ENCODE peak calls at places on chromosomes 5 and 9, in ten cellular contexts. One of them, this sample, is unnamed.

GRCh38 chr5:69129413-69129812 is 35.6 kb downstream of the SLC30A5 start:
- DNase-seq in neuronal stem cell: no peak
- DNase-seq in endothelial cell: no peak
- DNase-seq in stimulated activated CD4-positive, alpha-beta T cell treated with anti-CD3 and anti-CD28 coated beads, Interleukin-15, amount 100 ng/mL, for 24 hours: no peak
- DNase-seq in activated CD4-positive, alpha-beta memory T cell treated with anti-CD3 and anti-CD28 coated beads, Interleukin-2, amount 10 ng/mL, durations not matched to agents 7 days and 5 days: no peak
- DNase-seq in HFFc6: peak
- DNase-seq in GM12864: no peak
- DNase-seq in left ventricle myocardium inferior: no peak
- DNase-seq in choroid plexus epithelial cell: peak
- DNase-seq in epithelial cell of esophagus: peak
- DNase-seq in this sample: no peak

GRCh38 chr5:170757182-170757601 is 26.3 kb upstream of the GABRP start:
- DNase-seq in neuronal stem cell: no peak
- DNase-seq in endothelial cell: no peak
- DNase-seq in stimulated activated CD4-positive, alpha-beta T cell treated with anti-CD3 and anti-CD28 coated beads, Interleukin-15, amount 100 ng/mL, for 24 hours: no peak
- DNase-seq in activated CD4-positive, alpha-beta memory T cell treated with anti-CD3 and anti-CD28 coated beads, Interleukin-2, amount 10 ng/mL, durations not matched to agents 7 days and 5 days: no peak
- DNase-seq in HFFc6: peak
- DNase-seq in GM12864: no peak
- DNase-seq in left ventricle myocardium inferior: no peak
- DNase-seq in choroid plexus epithelial cell: peak
- DNase-seq in epithelial cell of esophagus: peak
- DNase-seq in this sample: no peak

GRCh38 chr5:147617191-147617606 is 107.3 kb upstream of the DPYSL3 start:
- DNase-seq in neuronal stem cell: no peak
- DNase-seq in endothelial cell: no peak
- DNase-seq in stimulated activated CD4-positive, alpha-beta T cell treated with anti-CD3 and anti-CD28 coated beads, Interleukin-15, amount 100 ng/mL, for 24 hours: no peak
- DNase-seq in activated CD4-positive, alpha-beta memory T cell treated with anti-CD3 and anti-CD28 coated beads, Interleukin-2, amount 10 ng/mL, durations not matched to agents 7 days and 5 days: no peak
- DNase-seq in HFFc6: no peak
- DNase-seq in GM12864: no peak
- DNase-seq in left ventricle myocardium inferior: no peak
- DNase-seq in choroid plexus epithelial cell: peak
- DNase-seq in epithelial cell of esophagus: no peak
- DNase-seq in this sample: no peak

GRCh38 chr9:133456409-133456808 is 3.4 kb upstream of the CACFD1 start:
- DNase-seq in neuronal stem cell: no peak
- DNase-seq in endothelial cell: no peak
- DNase-seq in stimulated activated CD4-positive, alpha-beta T cell treated with anti-CD3 and anti-CD28 coated beads, Interleukin-15, amount 100 ng/mL, for 24 hours: no peak
- DNase-seq in activated CD4-positive, alpha-beta memory T cell treated with anti-CD3 and anti-CD28 coated beads, Interleukin-2, amount 10 ng/mL, durations not matched to agents 7 days and 5 days: no peak
- DNase-seq in HFFc6: no peak
- DNase-seq in GM12864: no peak
- DNase-seq in left ventricle myocardium inferior: no peak
- DNase-seq in choroid plexus epithelial cell: no peak
- DNase-seq in epithelial cell of esophagus: no peak
- DNase-seq in this sample: no peak

GRCh38 chr5:173714551-173715428 is 98.3 kb upstream of the BOD1 start:
- DNase-seq in neuronal stem cell: no peak
- DNase-seq in endothelial cell: no peak
- DNase-seq in stimulated activated CD4-positive, alpha-beta T cell treated with anti-CD3 and anti-CD28 coated beads, Interleukin-15, amount 100 ng/mL, for 24 hours: no peak
- DNase-seq in activated CD4-positive, alpha-beta memory T cell treated with anti-CD3 and anti-CD28 coated beads, Interleukin-2, amount 10 ng/mL, durations not matched to agents 7 days and 5 days: no peak
- DNase-seq in HFFc6: peak
- DNase-seq in GM12864: no peak
- DNase-seq in left ventricle myocardium inferior: no peak
- DNase-seq in choroid plexus epithelial cell: peak
- DNase-seq in epithelial cell of esophagus: peak
- DNase-seq in this sample: no peak

GRCh38 chr9:121637441-121638222 is 13.8 kb upstream of the DAB2IP start:
- DNase-seq in neuronal stem cell: no peak
- DNase-seq in endothelial cell: no peak
- DNase-seq in stimulated activated CD4-positive, alpha-beta T cell treated with anti-CD3 and anti-CD28 coated beads, Interleukin-15, amount 100 ng/mL, for 24 hours: no peak
- DNase-seq in activated CD4-positive, alpha-beta memory T cell treated with anti-CD3 and anti-CD28 coated beads, Interleukin-2, amount 10 ng/mL, durations not matched to agents 7 days and 5 days: no peak
- DNase-seq in HFFc6: no peak
- DNase-seq in GM12864: no peak
- DNase-seq in left ventricle myocardium inferior: no peak
- DNase-seq in choroid plexus epithelial cell: no peak
- DNase-seq in epithelial cell of esophagus: peak
- DNase-seq in this sample: peak

GRCh38 chr5:36744678-36745659 is 131.6 kb upstream of the NIPBL start:
- DNase-seq in neuronal stem cell: peak
- DNase-seq in endothelial cell: peak
- DNase-seq in stimulated activated CD4-positive, alpha-beta T cell treated with anti-CD3 and anti-CD28 coated beads, Interleukin-15, amount 100 ng/mL, for 24 hours: peak
- DNase-seq in activated CD4-positive, alpha-beta memory T cell treated with anti-CD3 and anti-CD28 coated beads, Interleukin-2, amount 10 ng/mL, durations not matched to agents 7 days and 5 days: peak
- DNase-seq in HFFc6: peak
- DNase-seq in GM12864: no peak
- DNase-seq in left ventricle myocardium inferior: peak
- DNase-seq in choroid plexus epithelial cell: peak
- DNase-seq in epithelial cell of esophagus: peak
- DNase-seq in this sample: peak

GRCh38 chr9:69816775-69817174 is 3.8 kb upstream of the CFAP95 start:
- DNase-seq in neuronal stem cell: no peak
- DNase-seq in endothelial cell: no peak
- DNase-seq in stimulated activated CD4-positive, alpha-beta T cell treated with anti-CD3 and anti-CD28 coated beads, Interleukin-15, amount 100 ng/mL, for 24 hours: no peak
- DNase-seq in activated CD4-positive, alpha-beta memory T cell treated with anti-CD3 and anti-CD28 coated beads, Interleukin-2, amount 10 ng/mL, durations not matched to agents 7 days and 5 days: no peak
- DNase-seq in HFFc6: no peak
- DNase-seq in GM12864: no peak
- DNase-seq in left ventricle myocardium inferior: no peak
- DNase-seq in choroid plexus epithelial cell: no peak
- DNase-seq in epithelial cell of esophagus: no peak
- DNase-seq in this sample: no peak

GRCh38 chr5:135651156-135651555 is 72.4 kb upstream of the CXCL14 start:
- DNase-seq in neuronal stem cell: no peak
- DNase-seq in endothelial cell: no peak
- DNase-seq in stimulated activated CD4-positive, alpha-beta T cell treated with anti-CD3 and anti-CD28 coated beads, Interleukin-15, amount 100 ng/mL, for 24 hours: no peak
- DNase-seq in activated CD4-positive, alpha-beta memory T cell treated with anti-CD3 and anti-CD28 coated beads, Interleukin-2, amount 10 ng/mL, durations not matched to agents 7 days and 5 days: no peak
- DNase-seq in HFFc6: peak
- DNase-seq in GM12864: no peak
- DNase-seq in left ventricle myocardium inferior: no peak
- DNase-seq in choroid plexus epithelial cell: no peak
- DNase-seq in epithelial cell of esophagus: peak
- DNase-seq in this sample: no peak

GRCh38 chr9:14692536-14692917 is 705 bp downstream of the ZDHHC21 start:
- DNase-seq in neuronal stem cell: no peak
- DNase-seq in endothelial cell: no peak
- DNase-seq in stimulated activated CD4-positive, alpha-beta T cell treated with anti-CD3 and anti-CD28 coated beads, Interleukin-15, amount 100 ng/mL, for 24 hours: no peak
- DNase-seq in activated CD4-positive, alpha-beta memory T cell treated with anti-CD3 and anti-CD28 coated beads, Interleukin-2, amount 10 ng/mL, durations not matched to agents 7 days and 5 days: no peak
- DNase-seq in HFFc6: no peak
- DNase-seq in GM12864: no peak
- DNase-seq in left ventricle myocardium inferior: no peak
- DNase-seq in choroid plexus epithelial cell: peak
- DNase-seq in epithelial cell of esophagus: no peak
- DNase-seq in this sample: peak

GRCh38 chr9:91170951-91171350 is 190.8 kb downstream of the AUH start:
- DNase-seq in neuronal stem cell: no peak
- DNase-seq in endothelial cell: no peak
- DNase-seq in stimulated activated CD4-positive, alpha-beta T cell treated with anti-CD3 and anti-CD28 coated beads, Interleukin-15, amount 100 ng/mL, for 24 hours: no peak
- DNase-seq in activated CD4-positive, alpha-beta memory T cell treated with anti-CD3 and anti-CD28 coated beads, Interleukin-2, amount 10 ng/mL, durations not matched to agents 7 days and 5 days: no peak
- DNase-seq in HFFc6: no peak
- DNase-seq in GM12864: no peak
- DNase-seq in left ventricle myocardium inferior: no peak
- DNase-seq in choroid plexus epithelial cell: no peak
- DNase-seq in epithelial cell of esophagus: no peak
- DNase-seq in this sample: no peak

GRCh38 chr9:20394928-20395327 is 227.4 kb downstream of the MLLT3 start:
- DNase-seq in neuronal stem cell: no peak
- DNase-seq in endothelial cell: no peak
- DNase-seq in stimulated activated CD4-positive, alpha-beta T cell treated with anti-CD3 and anti-CD28 coated beads, Interleukin-15, amount 100 ng/mL, for 24 hours: no peak
- DNase-seq in activated CD4-positive, alpha-beta memory T cell treated with anti-CD3 and anti-CD28 coated beads, Interleukin-2, amount 10 ng/mL, durations not matched to agents 7 days and 5 days: no peak
- DNase-seq in HFFc6: no peak
- DNase-seq in GM12864: no peak
- DNase-seq in left ventricle myocardium inferior: no peak
- DNase-seq in choroid plexus epithelial cell: no peak
- DNase-seq in epithelial cell of esophagus: no peak
- DNase-seq in this sample: no peak

GRCh38 chr9:87201316-87201715 is 254.0 kb upstream of the GAS1 start:
- DNase-seq in neuronal stem cell: no peak
- DNase-seq in endothelial cell: no peak
- DNase-seq in stimulated activated CD4-positive, alpha-beta T cell treated with anti-CD3 and anti-CD28 coated beads, Interleukin-15, amount 100 ng/mL, for 24 hours: no peak
- DNase-seq in activated CD4-positive, alpha-beta memory T cell treated with anti-CD3 and anti-CD28 coated beads, Interleukin-2, amount 10 ng/mL, durations not matched to agents 7 days and 5 days: no peak
- DNase-seq in HFFc6: peak
- DNase-seq in GM12864: no peak
- DNase-seq in left ventricle myocardium inferior: no peak
- DNase-seq in choroid plexus epithelial cell: peak
- DNase-seq in epithelial cell of esophagus: no peak
- DNase-seq in this sample: no peak

GRCh38 chr9:94643746-94644145 is 4.4 kb upstream of the FBP1 start:
- DNase-seq in neuronal stem cell: no peak
- DNase-seq in endothelial cell: no peak
- DNase-seq in stimulated activated CD4-positive, alpha-beta T cell treated with anti-CD3 and anti-CD28 coated beads, Interleukin-15, amount 100 ng/mL, for 24 hours: no peak
- DNase-seq in activated CD4-positive, alpha-beta memory T cell treated with anti-CD3 and anti-CD28 coated beads, Interleukin-2, amount 10 ng/mL, durations not matched to agents 7 days and 5 days: no peak
- DNase-seq in HFFc6: no peak
- DNase-seq in GM12864: no peak
- DNase-seq in left ventricle myocardium inferior: no peak
- DNase-seq in choroid plexus epithelial cell: no peak
- DNase-seq in epithelial cell of esophagus: no peak
- DNase-seq in this sample: no peak

GRCh38 chr9:130229759-130230158 is 35.8 kb upstream of the HMCN2 start:
- DNase-seq in neuronal stem cell: no peak
- DNase-seq in endothelial cell: no peak
- DNase-seq in stimulated activated CD4-positive, alpha-beta T cell treated with anti-CD3 and anti-CD28 coated beads, Interleukin-15, amount 100 ng/mL, for 24 hours: no peak
- DNase-seq in activated CD4-positive, alpha-beta memory T cell treated with anti-CD3 and anti-CD28 coated beads, Interleukin-2, amount 10 ng/mL, durations not matched to agents 7 days and 5 days: no peak
- DNase-seq in HFFc6: no peak
- DNase-seq in GM12864: no peak
- DNase-seq in left ventricle myocardium inferior: no peak
- DNase-seq in choroid plexus epithelial cell: no peak
- DNase-seq in epithelial cell of esophagus: no peak
- DNase-seq in this sample: no peak

GRCh38 chr9:134591082-134591571 is 50.5 kb upstream of the COL5A1 start:
- DNase-seq in neuronal stem cell: no peak
- DNase-seq in endothelial cell: no peak
- DNase-seq in stimulated activated CD4-positive, alpha-beta T cell treated with anti-CD3 and anti-CD28 coated beads, Interleukin-15, amount 100 ng/mL, for 24 hours: no peak
- DNase-seq in activated CD4-positive, alpha-beta memory T cell treated with anti-CD3 and anti-CD28 coated beads, Interleukin-2, amount 10 ng/mL, durations not matched to agents 7 days and 5 days: no peak
- DNase-seq in HFFc6: no peak
- DNase-seq in GM12864: no peak
- DNase-seq in left ventricle myocardium inferior: no peak
- DNase-seq in choroid plexus epithelial cell: peak
- DNase-seq in epithelial cell of esophagus: no peak
- DNase-seq in this sample: no peak

GRCh38 chr5:93141969-93142368 is 439.1 kb downstream of the NR2F1-AS1 start:
- DNase-seq in neuronal stem cell: no peak
- DNase-seq in endothelial cell: no peak
- DNase-seq in stimulated activated CD4-positive, alpha-beta T cell treated with anti-CD3 and anti-CD28 coated beads, Interleukin-15, amount 100 ng/mL, for 24 hours: no peak
- DNase-seq in activated CD4-positive, alpha-beta memory T cell treated with anti-CD3 and anti-CD28 coated beads, Interleukin-2, amount 10 ng/mL, durations not matched to agents 7 days and 5 days: no peak
- DNase-seq in HFFc6: no peak
- DNase-seq in GM12864: no peak
- DNase-seq in left ventricle myocardium inferior: no peak
- DNase-seq in choroid plexus epithelial cell: peak
- DNase-seq in epithelial cell of esophagus: no peak
- DNase-seq in this sample: no peak

GRCh38 chr5:943874-944620 is 51.4 kb downstream of the TRIP13 start:
- DNase-seq in neuronal stem cell: no peak
- DNase-seq in endothelial cell: no peak
- DNase-seq in stimulated activated CD4-positive, alpha-beta T cell treated with anti-CD3 and anti-CD28 coated beads, Interleukin-15, amount 100 ng/mL, for 24 hours: no peak
- DNase-seq in activated CD4-positive, alpha-beta memory T cell treated with anti-CD3 and anti-CD28 coated beads, Interleukin-2, amount 10 ng/mL, durations not matched to agents 7 days and 5 days: peak
- DNase-seq in HFFc6: no peak
- DNase-seq in GM12864: no peak
- DNase-seq in left ventricle myocardium inferior: no peak
- DNase-seq in choroid plexus epithelial cell: no peak
- DNase-seq in epithelial cell of esophagus: no peak
- DNase-seq in this sample: no peak

GRCh38 chr5:149836451-149837139 is 106.5 kb downstream of the PPARGC1B start:
- DNase-seq in neuronal stem cell: no peak
- DNase-seq in endothelial cell: no peak
- DNase-seq in stimulated activated CD4-positive, alpha-beta T cell treated with anti-CD3 and anti-CD28 coated beads, Interleukin-15, amount 100 ng/mL, for 24 hours: no peak
- DNase-seq in activated CD4-positive, alpha-beta memory T cell treated with anti-CD3 and anti-CD28 coated beads, Interleukin-2, amount 10 ng/mL, durations not matched to agents 7 days and 5 days: no peak
- DNase-seq in HFFc6: no peak
- DNase-seq in GM12864: no peak
- DNase-seq in left ventricle myocardium inferior: no peak
- DNase-seq in choroid plexus epithelial cell: no peak
- DNase-seq in epithelial cell of esophagus: no peak
- DNase-seq in this sample: no peak

GRCh38 chr9:119368681-119369581 is at the start of gene BRINP1:
- DNase-seq in neuronal stem cell: peak
- DNase-seq in endothelial cell: peak
- DNase-seq in stimulated activated CD4-positive, alpha-beta T cell treated with anti-CD3 and anti-CD28 coated beads, Interleukin-15, amount 100 ng/mL, for 24 hours: peak
- DNase-seq in activated CD4-positive, alpha-beta memory T cell treated with anti-CD3 and anti-CD28 coated beads, Interleukin-2, amount 10 ng/mL, durations not matched to agents 7 days and 5 days: no peak
- DNase-seq in HFFc6: no peak
- DNase-seq in GM12864: no peak
- DNase-seq in left ventricle myocardium inferior: peak
- DNase-seq in choroid plexus epithelial cell: peak
- DNase-seq in epithelial cell of esophagus: peak
- DNase-seq in this sample: peak

This sample was measured in midbrain.